ENCODE peak calls at places on chromosome 3, in seven cellular contexts. C is left ventricle myocardium inferior, J is Calu3, B is colonic mucosa, U is brain microvascular endothelial cell, E is globus pallidus, M is HCT116. O is an unnamed sample.

GRCh38 chr3:46979958-46980497 is 562 bp downstream of the NBEAL2 start:
- DNase-seq in C (peak; percentile 36), J (no peak), B (peak; percentile 50), U (no peak), E (no peak), M (no peak), O (no peak)

GRCh38 chr3:32813180-32813579 is 4.6 kb upstream of the TRIM71 start:
- DNase-seq in C (no peak), J (no peak), B (no peak), U (no peak), E (no peak), M (no peak), O (no peak)

GRCh38 chr3:177833392-177833791 is 636.1 kb upstream of the TBL1XR1 start:
- DNase-seq in C (no peak), J (peak; percentile 24), B (no peak), U (no peak), E (no peak), M (no peak), O (no peak)

GRCh38 chr3:174937488-174937887 is 78.4 kb downstream of the NAALADL2 start:
- DNase-seq in C (no peak), J (no peak), B (no peak), U (peak; percentile 43), E (no peak), M (no peak), O (no peak)

GRCh38 chr3:53194218-53195065 is 33.4 kb downstream of the PRKCD start:
- DNase-seq in C (peak; percentile 56), J (no peak), B (no peak), U (peak; percentile 22), E (no peak), M (no peak), O (no peak)

GRCh38 chr3:151816091-151816604 is 2.2 kb downstream of the AADAC start:
- DNase-seq in C (no peak), J (peak; percentile 52), B (peak; percentile 27), U (peak; percentile 68), E (no peak), M (no peak), O (no peak)

GRCh38 chr3:46372492-46373359 is 2.0 kb downstream of the CCR5 start:
- DNase-seq in C (no peak), J (peak; percentile 23), B (no peak), U (peak; percentile 9), E (no peak), M (no peak), O (no peak)

GRCh38 chr3:64267774-64268604 is 42.7 kb upstream of the PRICKLE2 start:
- DNase-seq in C (peak; percentile 61), J (peak; percentile 6), B (peak; percentile 38), U (peak; percentile 54), E (peak; percentile 31), M (no peak), O (peak; percentile 13)

GRCh38 chr3:39978293-39978692 is 168.9 kb downstream of the MYRIP start:
- DNase-seq in C (no peak), J (no peak), B (no peak), U (no peak), E (no peak), M (no peak), O (no peak)

GRCh38 chr3:88574210-88574609 is 424.5 kb downstream of the C3orf38 start:
- DNase-seq in C (no peak), J (no peak), B (no peak), U (no peak), E (no peak), M (no peak), O (no peak)

GRCh38 chr3:83684199-83684598 is 1274.6 kb upstream of the CADM2 start:
- DNase-seq in C (no peak), J (no peak), B (no peak), U (no peak), E (no peak), M (no peak), O (no peak)

GRCh38 chr3:135513106-135514063 is 452.1 kb upstream of the PPP2R3A start:
- DNase-seq in C (no peak), J (peak; percentile 42), B (no peak), U (peak; percentile 66), E (no peak), M (peak; percentile 60), O (no peak)

GRCh38 chr3:132443421-132443820 is 26.1 kb downstream of the DNAJC13 start:
- DNase-seq in C (no peak), J (no peak), B (no peak), U (peak; percentile 2), E (no peak), M (no peak), O (no peak)

GRCh38 chr3:187026321-187026678 is 96.0 kb downstream of the ST6GAL1 start:
- DNase-seq in C (no peak), J (no peak), B (no peak), U (no peak), E (no peak), M (no peak), O (no peak)

GRCh38 chr3:126550488-126551051 is 8.2 kb downstream of the C3orf22 start:
- DNase-seq in C (no peak), J (no peak), B (peak; percentile 11), U (no peak), E (no peak), M (no peak), O (no peak)

GRCh38 chr3:47868306-47868705 is 65.4 kb downstream of the DHX30 start:
- DNase-seq in C (no peak), J (no peak), B (no peak), U (no peak), E (no peak), M (no peak), O (no peak)